ENCODE peak calls at places on chromosomes 5 and 9, in six cellular contexts. One of them, this sample, is unnamed. For H3K4me1 and H3K9me3, the result is how much of the 10 kb centered on the place peaks cover.

GRCh38 chr5:179125789-179126505 is 65.8 kb downstream of the ZNF354C start:
- DNase-seq in mammary epithelial cell: no peak
- DNase-seq in colonic mucosa: no peak
- DNase-seq in Panc1: no peak
- DNase-seq in NT2/D1: no peak
- DNase-seq in CD8-positive, alpha-beta T cell: no peak
- DNase-seq in this sample: no peak

GRCh38 chr5:96336351-96336985 is 96.6 kb downstream of the PCSK1 start:
- DNase-seq in mammary epithelial cell: peak
- DNase-seq in colonic mucosa: peak
- DNase-seq in Panc1: peak
- DNase-seq in NT2/D1: peak
- DNase-seq in CD8-positive, alpha-beta T cell: peak
- DNase-seq in this sample: no peak

GRCh38 chr9:97109194-97109811 is 70.4 kb upstream of the CTSV start:
- DNase-seq in mammary epithelial cell: peak
- DNase-seq in colonic mucosa: peak
- DNase-seq in Panc1: peak
- DNase-seq in NT2/D1: peak
- DNase-seq in CD8-positive, alpha-beta T cell: peak
- DNase-seq in this sample: no peak

GRCh38 chr5:10584714-10585113 is 20.8 kb downstream of the ANKRD33B start:
- DNase-seq in mammary epithelial cell: no peak
- DNase-seq in colonic mucosa: no peak
- DNase-seq in Panc1: no peak
- DNase-seq in NT2/D1: no peak
- DNase-seq in CD8-positive, alpha-beta T cell: no peak
- DNase-seq in this sample: no peak

GRCh38 chr5:176360894-176361436 is 599 bp downstream of the KIAA1191 start:
- DNase-seq in mammary epithelial cell: peak
- DNase-seq in colonic mucosa: peak
- DNase-seq in Panc1: no peak
- DNase-seq in NT2/D1: no peak
- DNase-seq in CD8-positive, alpha-beta T cell: no peak
- DNase-seq in this sample: peak

GRCh38 chr9:19781240-19781639 is 7.6 kb downstream of the SLC24A2 start:
- DNase-seq in mammary epithelial cell: no peak
- DNase-seq in colonic mucosa: no peak
- DNase-seq in Panc1: no peak
- DNase-seq in NT2/D1: no peak
- DNase-seq in CD8-positive, alpha-beta T cell: no peak
- DNase-seq in this sample: no peak

GRCh38 chr9:119020284-119020683 is 349.0 kb downstream of the BRINP1 start:
- DNase-seq in mammary epithelial cell: no peak
- DNase-seq in colonic mucosa: no peak
- DNase-seq in Panc1: no peak
- DNase-seq in NT2/D1: no peak
- DNase-seq in CD8-positive, alpha-beta T cell: no peak
- DNase-seq in this sample: no peak

GRCh38 chr9:117718701-117719100 is 14.5 kb downstream of the TLR4 start:
- DNase-seq in mammary epithelial cell: no peak
- DNase-seq in colonic mucosa: no peak
- DNase-seq in Panc1: no peak
- DNase-seq in NT2/D1: no peak
- DNase-seq in CD8-positive, alpha-beta T cell: no peak
- DNase-seq in this sample: no peak

GRCh38 chr9:82488702-82489578 is 500.4 kb downstream of the SPATA31D1 start:
- DNase-seq in mammary epithelial cell: peak
- DNase-seq in colonic mucosa: no peak
- DNase-seq in Panc1: no peak
- DNase-seq in NT2/D1: no peak
- DNase-seq in CD8-positive, alpha-beta T cell: no peak
- DNase-seq in this sample: no peak

GRCh38 chr5:6765612-6766525 is 52.6 kb downstream of the TENT4A start:
- DNase-seq in mammary epithelial cell: peak
- DNase-seq in colonic mucosa: peak
- DNase-seq in Panc1: peak
- DNase-seq in NT2/D1: peak
- DNase-seq in CD8-positive, alpha-beta T cell: peak
- DNase-seq in this sample: peak

GRCh38 chr9:111957856-111958631 is 61.4 kb downstream of the UGCG start:
- DNase-seq in mammary epithelial cell: peak
- DNase-seq in colonic mucosa: no peak
- DNase-seq in Panc1: peak
- DNase-seq in NT2/D1: no peak
- DNase-seq in CD8-positive, alpha-beta T cell: peak
- DNase-seq in this sample: no peak

GRCh38 chr9:21690561-21690960 is 111.9 kb upstream of the MTAP start:
- DNase-seq in mammary epithelial cell: no peak
- DNase-seq in colonic mucosa: no peak
- DNase-seq in Panc1: no peak
- DNase-seq in NT2/D1: no peak
- DNase-seq in CD8-positive, alpha-beta T cell: no peak
- DNase-seq in this sample: no peak

GRCh38 chr9:133784731-133785561 is 46.8 kb upstream of the SARDH start:
- DNase-seq in mammary epithelial cell: no peak
- DNase-seq in colonic mucosa: no peak
- DNase-seq in Panc1: no peak
- DNase-seq in NT2/D1: no peak
- DNase-seq in CD8-positive, alpha-beta T cell: no peak
- DNase-seq in this sample: no peak

GRCh38 chr5:148967783-148968182 is 95.1 kb downstream of the SH3TC2 start:
- DNase-seq in mammary epithelial cell: no peak
- DNase-seq in colonic mucosa: peak
- DNase-seq in Panc1: no peak
- DNase-seq in NT2/D1: no peak
- DNase-seq in CD8-positive, alpha-beta T cell: no peak
- DNase-seq in this sample: no peak

GRCh38 chr9:31996331-31996730 is 388.1 kb upstream of the ACO1 start:
- DNase-seq in mammary epithelial cell: no peak
- DNase-seq in colonic mucosa: no peak
- DNase-seq in Panc1: no peak
- DNase-seq in NT2/D1: no peak
- DNase-seq in CD8-positive, alpha-beta T cell: no peak
- DNase-seq in this sample: no peak

GRCh38 chr5:542693-543311 is 18.6 kb upstream of the SLC9A3 start:
- DNase-seq in mammary epithelial cell: no peak
- DNase-seq in colonic mucosa: no peak
- DNase-seq in Panc1: no peak
- DNase-seq in NT2/D1: no peak
- DNase-seq in CD8-positive, alpha-beta T cell: no peak
- DNase-seq in this sample: no peak

GRCh38 chr9:124873664-124874063 is 11.7 kb downstream of the ARPC5L start:
- DNase-seq in mammary epithelial cell: no peak
- DNase-seq in colonic mucosa: no peak
- DNase-seq in Panc1: no peak
- DNase-seq in NT2/D1: no peak
- DNase-seq in CD8-positive, alpha-beta T cell: peak
- DNase-seq in this sample: peak

GRCh38 chr5:158378931-158379330 is 520.0 kb upstream of the CLINT1 start:
- DNase-seq in mammary epithelial cell: no peak
- DNase-seq in colonic mucosa: no peak
- DNase-seq in Panc1: no peak
- DNase-seq in NT2/D1: no peak
- DNase-seq in CD8-positive, alpha-beta T cell: no peak
- DNase-seq in this sample: no peak

GRCh38 chr9:18756712-18757125 is 276.3 kb downstream of the SAXO1 start:
- DNase-seq in mammary epithelial cell: no peak
- DNase-seq in colonic mucosa: no peak
- DNase-seq in Panc1: no peak
- DNase-seq in NT2/D1: no peak
- DNase-seq in CD8-positive, alpha-beta T cell: no peak
- DNase-seq in this sample: no peak

GRCh38 chr5:43428034-43428712 is 16.0 kb upstream of the CCL28 start:
- DNase-seq in mammary epithelial cell: peak
- DNase-seq in colonic mucosa: no peak
- DNase-seq in Panc1: no peak
- DNase-seq in NT2/D1: no peak
- DNase-seq in CD8-positive, alpha-beta T cell: no peak
- DNase-seq in this sample: no peak

GRCh38 chr5:151288180-151288579 is 15.4 kb downstream of the SLC36A3 start:
- DNase-seq in mammary epithelial cell: peak
- DNase-seq in colonic mucosa: no peak
- DNase-seq in Panc1: no peak
- DNase-seq in NT2/D1: no peak
- DNase-seq in CD8-positive, alpha-beta T cell: no peak
- DNase-seq in this sample: no peak

GRCh38 chr9:135893104-135893503 is 14.2 kb downstream of the CAMSAP1 start:
- DNase-seq in mammary epithelial cell: no peak
- DNase-seq in colonic mucosa: no peak
- DNase-seq in Panc1: no peak
- DNase-seq in NT2/D1: no peak
- DNase-seq in CD8-positive, alpha-beta T cell: no peak
- DNase-seq in this sample: no peak

GRCh38 chr5:128674837-128675446 is 136.9 kb upstream of the FBN2 start:
- DNase-seq in mammary epithelial cell: peak
- DNase-seq in colonic mucosa: peak
- DNase-seq in Panc1: peak
- DNase-seq in NT2/D1: no peak
- DNase-seq in CD8-positive, alpha-beta T cell: no peak
- DNase-seq in this sample: no peak

GRCh38 chr5:67831081-67831480 is 384.5 kb upstream of the PIK3R1 start:
- DNase-seq in mammary epithelial cell: no peak
- DNase-seq in colonic mucosa: no peak
- DNase-seq in Panc1: no peak
- DNase-seq in NT2/D1: no peak
- DNase-seq in CD8-positive, alpha-beta T cell: no peak
- DNase-seq in this sample: no peak

GRCh38 chr9:2242778-2243395 is 227.7 kb downstream of the SMARCA2 start:
- DNase-seq in mammary epithelial cell: no peak
- DNase-seq in colonic mucosa: peak
- DNase-seq in Panc1: no peak
- DNase-seq in NT2/D1: no peak
- DNase-seq in CD8-positive, alpha-beta T cell: no peak
- DNase-seq in this sample: no peak

GRCh38 chr5:76180817-76181805 is 97.9 kb downstream of the SV2C start:
- DNase-seq in mammary epithelial cell: peak
- DNase-seq in colonic mucosa: peak
- DNase-seq in Panc1: no peak
- DNase-seq in NT2/D1: no peak
- DNase-seq in CD8-positive, alpha-beta T cell: no peak
- DNase-seq in this sample: no peak

GRCh38 chr9:116572095-116572748 is 114.9 kb upstream of the TRIM32 start:
- DNase-seq in mammary epithelial cell: peak
- DNase-seq in colonic mucosa: peak
- DNase-seq in Panc1: no peak
- DNase-seq in NT2/D1: peak
- DNase-seq in CD8-positive, alpha-beta T cell: no peak
- DNase-seq in this sample: peak

DNA sequence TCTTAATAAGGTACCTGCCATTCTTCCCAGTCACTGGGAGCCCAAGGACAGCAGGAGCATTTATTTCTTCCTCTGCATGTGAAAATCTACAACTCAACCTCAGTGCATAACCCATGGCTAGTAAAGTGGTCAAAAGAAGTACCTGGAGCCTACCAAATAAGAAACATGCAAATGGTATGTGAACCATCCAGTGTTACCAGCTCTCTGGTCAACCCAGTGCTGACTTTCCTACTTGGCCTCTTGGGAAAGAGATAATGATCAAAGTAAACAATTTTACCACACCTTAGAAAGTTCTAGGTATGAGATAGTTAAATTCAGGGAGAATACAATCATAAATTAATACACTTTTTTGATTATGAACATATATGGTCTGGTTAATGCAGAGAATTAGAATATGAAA is 325.6 kb downstream of the ENC1 start:
- DNase-seq in mammary epithelial cell: peak
- DNase-seq in colonic mucosa: no peak
- DNase-seq in Panc1: no peak
- DNase-seq in NT2/D1: no peak
- DNase-seq in CD8-positive, alpha-beta T cell: no peak
- DNase-seq in this sample: no peak
- H3K4me1 ChIP-seq in mammary epithelial cell: half or more
- H3K4me1 ChIP-seq in colonic mucosa: under half
- H3K4me1 ChIP-seq in Panc1: under half
- H3K4me1 ChIP-seq in NT2/D1: under half
- H3K4me1 ChIP-seq in CD8-positive, alpha-beta T cell: under half
- H3K4me1 ChIP-seq in this sample: under half

GRCh38 chr5:90475436-90475980 is 844 bp downstream of the POLR3G start:
- DNase-seq in mammary epithelial cell: no peak
- DNase-seq in colonic mucosa: peak
- DNase-seq in Panc1: no peak
- DNase-seq in NT2/D1: no peak
- DNase-seq in CD8-positive, alpha-beta T cell: no peak
- DNase-seq in this sample: peak

GRCh38 chr5:90474235-90475107 is at the start of the genes MBLAC2 and POLR3G:
- DNase-seq in mammary epithelial cell: peak
- DNase-seq in colonic mucosa: peak
- DNase-seq in Panc1: peak
- DNase-seq in NT2/D1: peak
- DNase-seq in CD8-positive, alpha-beta T cell: peak
- DNase-seq in this sample: peak

GRCh38 chr5:90473321-90474234 is 993 bp downstream of the MBLAC2 start:
- DNase-seq in mammary epithelial cell: peak
- DNase-seq in colonic mucosa: peak
- DNase-seq in Panc1: no peak
- DNase-seq in NT2/D1: peak
- DNase-seq in CD8-positive, alpha-beta T cell: peak
- DNase-seq in this sample: peak

GRCh38 chr5:90477073-90477472 is 2.4 kb downstream of the POLR3G start:
- DNase-seq in mammary epithelial cell: peak
- DNase-seq in colonic mucosa: no peak
- DNase-seq in Panc1: no peak
- DNase-seq in NT2/D1: peak
- DNase-seq in CD8-positive, alpha-beta T cell: no peak
- DNase-seq in this sample: no peak

GRCh38 chr5:90472783-90473182 is 1.8 kb downstream of the MBLAC2 start:
- DNase-seq in mammary epithelial cell: no peak
- DNase-seq in colonic mucosa: no peak
- DNase-seq in Panc1: no peak
- DNase-seq in NT2/D1: no peak
- DNase-seq in CD8-positive, alpha-beta T cell: no peak
- DNase-seq in this sample: no peak
- H3K4me3 ChIP-seq in mammary epithelial cell: peak
- H3K4me3 ChIP-seq in colonic mucosa: peak
- H3K4me3 ChIP-seq in Panc1: peak
- H3K4me3 ChIP-seq in NT2/D1: no peak
- H3K4me3 ChIP-seq in CD8-positive, alpha-beta T cell: peak
- H3K4me3 ChIP-seq in this sample: no peak

DNA sequence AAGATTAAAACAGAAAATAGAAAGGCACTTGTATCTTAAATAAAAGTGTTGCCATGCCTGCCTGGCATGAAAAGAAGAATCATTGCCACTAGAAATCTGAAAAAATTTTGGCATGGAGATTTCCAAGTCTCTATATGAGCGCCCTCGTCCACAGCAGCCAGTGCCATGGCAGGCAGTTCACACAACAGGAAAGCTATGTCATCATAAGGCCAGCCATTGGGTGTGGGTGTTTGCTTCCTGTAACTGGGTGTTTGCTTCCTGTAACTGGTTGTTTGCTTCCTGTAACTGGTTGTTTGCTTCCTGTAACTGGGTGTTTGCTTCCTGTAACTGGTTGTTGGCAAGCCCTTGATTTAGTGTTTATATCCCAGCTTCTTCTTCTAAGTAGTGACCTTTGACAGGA is 446.7 kb downstream of the IRX1 start:
- DNase-seq in mammary epithelial cell: no peak
- DNase-seq in colonic mucosa: no peak
- DNase-seq in Panc1: no peak
- DNase-seq in NT2/D1: no peak
- DNase-seq in CD8-positive, alpha-beta T cell: no peak
- DNase-seq in this sample: no peak
- H3K9me3 ChIP-seq in mammary epithelial cell: under half
- H3K9me3 ChIP-seq in colonic mucosa: under half
- H3K9me3 ChIP-seq in Panc1: under half
- H3K9me3 ChIP-seq in NT2/D1: under half
- H3K9me3 ChIP-seq in CD8-positive, alpha-beta T cell: under half
- H3K9me3 ChIP-seq in this sample: under half

GRCh38 chr5:143142596-143143435 is 260.7 kb downstream of the NR3C1 start:
- DNase-seq in mammary epithelial cell: peak
- DNase-seq in colonic mucosa: no peak
- DNase-seq in Panc1: no peak
- DNase-seq in NT2/D1: no peak
- DNase-seq in CD8-positive, alpha-beta T cell: no peak
- DNase-seq in this sample: no peak
- H3K4me1 ChIP-seq in mammary epithelial cell: under half
- H3K4me1 ChIP-seq in colonic mucosa: under half
- H3K4me1 ChIP-seq in Panc1: under half
- H3K4me1 ChIP-seq in NT2/D1: under half
- H3K4me1 ChIP-seq in CD8-positive, alpha-beta T cell: under half
- H3K4me1 ChIP-seq in this sample: under half